ENCODE peak calls at places on chromosomes 6 and 20, in four cellular contexts. T is GM23338, C is Karpas-422, B is PC-3. X is an unnamed sample.

GRCh38 chr6:10954590-10955010 is 67.7 kb downstream of the SYCP2L start:
- DNase-seq in T (peak; percentile 95), C (peak; percentile 92), B (peak; percentile 83), X (peak; percentile 92)

GRCh38 chr6:117440558-117441525 is 15.1 kb upstream of the ROS1 start:
- DNase-seq in T (no peak), C (no peak), B (peak; percentile 89), X (no peak)

GRCh38 chr20:58102252-58102651 is 126.2 kb downstream of the ANKRD60 start:
- DNase-seq in T (no peak), C (no peak), B (no peak), X (no peak)

GRCh38 chr6:117498159-117498558 is 15.7 kb downstream of the DCBLD1 start:
- DNase-seq in T (no peak), C (no peak), B (peak; percentile 81), X (no peak)

GRCh38 chr6:46440133-46440532 is 51.1 kb downstream of the RCAN2 start:
- DNase-seq in T (no peak), C (no peak), B (no peak), X (no peak)

GRCh38 chr20:47315339-47315662 is 41.2 kb downstream of the ZMYND8 start:
- DNase-seq in T (peak; percentile 62), C (no peak), B (peak; percentile 51), X (no peak)

GRCh38 chr6:26575494-26575939 is 21.2 kb upstream of the ABT1 start:
- DNase-seq in T (peak; percentile 74), C (no peak), B (no peak), X (no peak)

GRCh38 chr6:129621252-129621651 is 88.7 kb downstream of the ARHGAP18 start:
- DNase-seq in T (no peak), C (peak; percentile 69), B (peak; percentile 51), X (no peak)

GRCh38 chr6:84151669-84152068 is 75.8 kb downstream of the CEP162 start:
- DNase-seq in T (no peak), C (no peak), B (no peak), X (no peak)

GRCh38 chr20:50794181-50794845 is 548 bp upstream of the BCAS4 start:
- DNase-seq in T (peak; percentile 79), C (no peak), B (no peak), X (peak; percentile 34)

GRCh38 chr20:61748376-61748775 is 317.3 kb downstream of the TAF4 start:
- DNase-seq in T (no peak), C (no peak), B (no peak), X (no peak)

GRCh38 chr6:2857580-2858337 is 16.1 kb upstream of the SERPINB1 start:
- DNase-seq in T (no peak), C (no peak), B (peak; percentile 49), X (peak; percentile 58)

GRCh38 chr6:26550250-26550993 is 12.3 kb downstream of the HMGN4 start:
- DNase-seq in T (peak; percentile 97), C (peak; percentile 81), B (peak; percentile 24), X (peak; percentile 83)

GRCh38 chr6:111129003-111129402 is 41.7 kb downstream of the SLC16A10 start:
- DNase-seq in T (no peak), C (no peak), B (no peak), X (no peak)

GRCh38 chr6:32627831-32628230 is 9.4 kb upstream of the HLA-DQA1 start:
- DNase-seq in T (no peak), C (peak; percentile 91), B (peak; percentile 23), X (peak; percentile 46)

GRCh38 chr20:44780226-44780625 is 30.1 kb downstream of the RIMS4 start:
- DNase-seq in T (peak; percentile 83), C (peak; percentile 84), B (peak; percentile 70), X (peak; percentile 83)

GRCh38 chr20:37686762-37687477 is 6.9 kb upstream of the CTNNBL1 start:
- DNase-seq in T (no peak), C (no peak), B (peak; percentile 90), X (no peak)

GRCh38 chr6:14796974-14797762 is 448.7 kb upstream of the JARID2 start:
- DNase-seq in T (no peak), C (no peak), B (no peak), X (no peak)

GRCh38 chr6:19842030-19842429 is 4.9 kb downstream of the ID4 start:
- DNase-seq in T (no peak), C (no peak), B (no peak), X (no peak)

GRCh38 chr20:11686900-11687543 is 230.7 kb upstream of the BTBD3 start:
- DNase-seq in T (peak; percentile 67), C (no peak), B (peak; percentile 25), X (peak; percentile 46)

GRCh38 chr20:49248301-49248700 is 29.1 kb downstream of the DDX27 start:
- DNase-seq in T (no peak), C (no peak), B (no peak), X (no peak)

GRCh38 chr20:61486198-61486597 is 234.1 kb downstream of the CDH4 start:
- DNase-seq in T (no peak), C (no peak), B (no peak), X (no peak)

GRCh38 chr6:127346512-127346911 is 3.1 kb upstream of the ECHDC1 start:
- DNase-seq in T (no peak), C (no peak), B (no peak), X (no peak)

GRCh38 chr20:23245553-23246128 is 105.0 kb upstream of the NXT1 start:
- DNase-seq in T (peak; percentile 80), C (peak; percentile 89), B (peak; percentile 38), X (peak; percentile 81)

GRCh38 chr6:87333591-87334181 is 4.6 kb upstream of the GJB7 start:
- DNase-seq in T (no peak), C (no peak), B (no peak), X (no peak)

GRCh38 chr6:80608881-80609280 is 502.4 kb downstream of the BCKDHB start:
- DNase-seq in T (no peak), C (no peak), B (no peak), X (no peak)

GRCh38 chr6:163491901-163492300 is 77.4 kb downstream of the QKI start:
- DNase-seq in T (no peak), C (no peak), B (no peak), X (no peak)

GRCh38 chr6:146544783-146545182 is 1.1 kb downstream of the RAB32 start:
- DNase-seq in T (no peak), C (no peak), B (no peak), X (peak; percentile 8)

GRCh38 chr6:47446974-47447373 is 30.6 kb upstream of the CD2AP start:
- DNase-seq in T (no peak), C (no peak), B (no peak), X (no peak)

GRCh38 chr6:154139894-154140293 is 100.9 kb downstream of the OPRM1 start:
- DNase-seq in T (no peak), C (no peak), B (no peak), X (no peak)

GRCh38 chr6:126631343-126631742 is 291.4 kb downstream of the CENPW start:
- DNase-seq in T (no peak), C (no peak), B (no peak), X (no peak)

GRCh38 chr6:43060034-43060754 is 763 bp downstream of the KLC4 start:
- DNase-seq in T (peak; percentile 66), C (no peak), B (peak; percentile 53), X (peak; percentile 81)

GRCh38 chr6:14540276-14540675 is 422.7 kb downstream of the CD83 start:
- DNase-seq in T (no peak), C (no peak), B (peak; percentile 91), X (no peak)

GRCh38 chr6:139271056-139271455 is 20.7 kb downstream of the TXLNB start:
- DNase-seq in T (no peak), C (peak; percentile 93), B (peak; percentile 62), X (no peak)

GRCh38 chr6:30890646-30891449 is 6.5 kb downstream of the DDR1 start:
- DNase-seq in T (no peak), C (no peak), B (no peak), X (no peak)

GRCh38 chr6:132687306-132687705 is 26.5 kb downstream of the VNN1 start:
- DNase-seq in T (no peak), C (no peak), B (peak; percentile 80), X (no peak)

GRCh38 chr6:117558818-117559217 is 43.5 kb downstream of the GOPC start:
- DNase-seq in T (no peak), C (no peak), B (no peak), X (no peak)

GRCh38 chr6:151413372-151414145 is 22.2 kb upstream of the ZBTB2 start:
- DNase-seq in T (no peak), C (no peak), B (no peak), X (no peak)
- H3K36me3 ChIP-seq in T (peaks cover 21% of the 10 kb centered on the region), C (peaks cover 50% of the 10 kb centered on the region), B (no peaks in the 10 kb centered on the region), X (no peaks in the 10 kb centered on the region)

DNA sequence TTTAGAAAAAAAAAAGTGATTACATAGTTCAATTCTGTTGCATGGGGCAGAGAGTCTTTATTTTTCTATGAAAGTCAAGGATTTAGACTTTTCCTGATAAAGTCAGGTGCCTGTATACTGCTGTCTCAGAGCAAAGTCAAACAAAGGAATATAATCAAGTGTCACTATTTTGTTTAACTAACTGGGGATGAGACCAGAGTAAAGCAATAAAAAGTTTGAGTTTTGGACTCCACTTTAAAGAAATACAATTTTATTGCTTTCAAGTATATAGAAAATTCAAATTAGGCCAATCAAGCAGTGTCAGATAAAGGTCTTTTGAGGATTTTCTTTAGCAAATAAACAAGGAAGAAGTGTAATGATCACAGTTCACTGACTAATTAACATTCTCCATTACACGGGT is 48.7 kb upstream of the MYLIP start:
- DNase-seq in T (no peak), C (no peak), B (no peak), X (no peak)
- H3K9me2 ChIP-seq in T (peaks cover 7% of the 10 kb centered on the region), C (no peaks in the 10 kb centered on the region), B (no peaks in the 10 kb centered on the region), X (no peaks in the 10 kb centered on the region)

DNA sequence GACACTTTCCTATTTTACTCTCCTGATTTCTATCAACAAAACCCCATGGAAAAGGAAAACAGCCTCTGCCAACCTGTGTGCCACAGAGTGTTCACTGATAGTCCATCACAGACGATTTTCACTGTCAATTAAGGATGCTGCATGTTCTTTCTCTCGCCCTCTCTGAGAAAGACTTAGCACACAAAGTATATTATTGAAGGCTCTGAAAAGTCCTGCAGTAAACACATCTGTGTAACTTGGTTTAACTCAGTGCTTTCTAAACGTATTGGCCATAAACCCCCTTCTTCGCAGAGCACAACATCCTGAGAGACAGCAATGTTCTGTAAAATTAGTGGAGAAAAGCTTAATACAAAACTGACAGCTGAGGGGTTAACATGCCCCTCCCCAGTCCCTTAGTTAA is 26.6 kb downstream of the MDGA1 start:
- DNase-seq in T (no peak), C (no peak), B (no peak), X (no peak)
- H3K27me3 ChIP-seq in T (no peaks in the 10 kb centered on the region), C (no peaks in the 10 kb centered on the region), B (no peaks in the 10 kb centered on the region), X (no peaks in the 10 kb centered on the region)

DNA sequence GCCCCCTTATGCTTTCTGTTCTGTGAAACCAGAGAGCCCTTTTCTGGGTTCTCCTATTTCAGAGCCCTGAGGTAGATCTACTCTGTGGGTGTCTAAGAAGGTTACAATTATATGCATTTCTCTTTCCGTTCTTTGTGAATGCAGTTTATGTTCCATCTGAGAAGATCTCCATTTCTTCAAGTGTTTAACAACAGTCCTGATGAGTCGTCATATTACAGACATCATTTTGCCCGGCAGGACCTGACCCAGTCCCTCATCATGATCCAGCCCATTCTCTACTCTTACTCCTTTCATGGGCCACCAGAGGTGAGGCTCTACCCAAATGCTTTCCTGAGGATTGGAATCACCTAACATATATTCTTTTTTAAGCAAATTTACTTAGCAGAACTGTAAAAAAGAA is 18.8 kb upstream of the SMIM26 start:
- DNase-seq in T (no peak), C (no peak), B (no peak), X (no peak)
- H3K36me3 ChIP-seq in T (peaks cover 41% of the 10 kb centered on the region), C (peaks cover 20% of the 10 kb centered on the region), B (peaks cover 58% of the 10 kb centered on the region), X (no peaks in the 10 kb centered on the region)

DNA sequence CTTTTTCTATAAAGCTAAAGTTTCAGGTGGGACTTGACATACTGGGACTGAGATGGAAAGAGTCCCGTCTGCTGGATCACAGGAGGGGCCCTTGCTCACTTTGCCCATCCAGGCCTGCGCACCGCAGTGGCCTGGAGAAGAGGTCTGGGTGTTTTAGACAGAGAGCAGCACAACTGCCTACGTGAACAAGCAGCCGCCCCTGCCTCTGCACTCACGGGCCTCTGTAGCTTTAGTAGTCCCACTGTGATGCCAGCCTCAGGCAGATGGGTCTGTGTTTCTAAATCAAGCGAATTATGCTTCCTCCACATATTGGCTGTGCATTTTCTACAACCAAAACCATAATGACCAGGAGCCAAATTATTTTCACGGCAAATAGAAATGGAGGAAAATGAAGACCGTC is 184.8 kb upstream of the FOXQ1 start:
- DNase-seq in T (no peak), C (no peak), B (no peak), X (no peak)
- H3K9me2 ChIP-seq in T (peaks cover 8% of the 10 kb centered on the region), C (no peaks in the 10 kb centered on the region), B (no peaks in the 10 kb centered on the region), X (no peaks in the 10 kb centered on the region)

X was measured in hepatocyte.